ENCODE peak calls at places on chromosomes 1 and 21, in six cellular contexts. O is SK-N-SH, J is fibroblast of lung, W is GM23248, T is K562, E is osteoblast. I is an unnamed sample.

GRCh38 chr1:232012773-232013386 is 386.3 kb downstream of the DISC1 start:
- DNase-seq in J (peak), O (no peak), W (peak), T (no peak), E (no peak), I (no peak)

GRCh38 chr1:61080408-61081134 is 1.8 kb upstream of the NFIA start:
- DNase-seq in E (peak), T (no peak), J (no peak), O (no peak), W (no peak), I (peak)

GRCh38 chr1:145690587-145691558 is 16.3 kb downstream of the PDZK1 start:
- DNase-seq in J (peak), O (no peak), T (no peak), E (peak), W (peak), I (no peak)

GRCh38 chr1:23996700-23997229 is 16.6 kb upstream of the SRSF10 start:
- DNase-seq in T (no peak), O (no peak), E (no peak), J (no peak), W (no peak), I (no peak)

GRCh38 chr1:240329443-240329842 is 237.8 kb downstream of the FMN2 start:
- DNase-seq in J (no peak), O (no peak), T (no peak), W (no peak), E (no peak), I (no peak)

GRCh38 chr1:29706936-29707335 is 470.6 kb downstream of the PTPRU start:
- DNase-seq in T (peak), J (peak), W (peak), E (peak), O (peak), I (peak)

GRCh38 chr1:192951961-192952460 is 107.1 kb downstream of the UCHL5 start:
- DNase-seq in J (peak), E (peak), O (no peak), T (no peak), W (peak), I (no peak)

GRCh38 chr1:31196685-31197084 is 43.0 kb downstream of the NKAIN1 start:
- DNase-seq in W (peak), T (no peak), O (no peak), J (peak), E (peak), I (no peak)

GRCh38 chr1:115469703-115470476 is 131.8 kb upstream of the NGF start:
- DNase-seq in J (peak), W (peak), O (peak), E (peak), T (peak), I (peak)

GRCh38 chr1:223010552-223011229 is 132.4 kb downstream of the TLR5 start:
- DNase-seq in J (peak), W (peak), T (no peak), E (peak), O (no peak), I (peak)

GRCh38 chr1:26820784-26821269 is 5.7 kb upstream of the ZDHHC18 start:
- DNase-seq in J (no peak), T (no peak), E (no peak), W (no peak), O (no peak), I (peak)

GRCh38 chr1:46655848-46656247 is 12.3 kb downstream of the ATPAF1 start:
- DNase-seq in W (no peak), O (no peak), E (no peak), J (no peak), T (no peak), I (no peak)

GRCh38 chr1:53415432-53415831 is 43.8 kb upstream of the DMRTB1 start:
- DNase-seq in T (no peak), O (no peak), E (no peak), W (no peak), J (no peak), I (no peak)

GRCh38 chr1:89754518-89754917 is 66.3 kb upstream of the LRRC8D start:
- DNase-seq in O (no peak), E (no peak), J (no peak), T (no peak), W (peak), I (no peak)

GRCh38 chr1:31788825-31789256 is 24.7 kb upstream of the ADGRB2 start:
- DNase-seq in J (peak), E (peak), W (peak), O (no peak), T (no peak), I (no peak)

GRCh38 chr1:224392411-224393249 is 36.0 kb downstream of the CNIH4 start:
- DNase-seq in J (no peak), T (peak), E (no peak), W (peak), O (no peak), I (no peak)

GRCh38 chr21:43600642-43601397 is 58.5 kb downstream of the HSF2BP start:
- DNase-seq in J (peak), O (peak), T (no peak), W (peak), E (peak), I (no peak)

GRCh38 chr1:183989078-183989577 is 48.4 kb downstream of the COLGALT2 start:
- DNase-seq in T (peak), O (no peak), J (peak), W (peak), E (peak), I (no peak)

GRCh38 chr1:36223373-36223995 is 759 bp upstream of the THRAP3 start:
- DNase-seq in J (peak), T (peak), O (peak), E (peak), W (peak), I (peak)

GRCh38 chr21:42677339-42678117 is 24.1 kb downstream of the PDE9A start:
- DNase-seq in E (no peak), T (no peak), O (no peak), W (no peak), J (peak), I (no peak)

GRCh38 chr1:15353839-15354579 is 55.7 kb upstream of the EFHD2 start:
- DNase-seq in W (peak), J (no peak), E (no peak), O (peak), T (peak), I (no peak)

GRCh38 chr1:67960766-67961165 is 89.7 kb downstream of the DIRAS3 start:
- DNase-seq in E (no peak), J (no peak), W (no peak), O (no peak), T (no peak), I (no peak)

GRCh38 chr1:172399369-172400072 is 21.0 kb upstream of the C1orf105 start:
- DNase-seq in J (peak), W (peak), T (no peak), E (peak), O (peak), I (peak)

GRCh38 chr21:39088831-39089380 is 94.3 kb downstream of the PSMG1 start:
- DNase-seq in E (peak), J (peak), T (peak), O (no peak), W (peak), I (no peak)

GRCh38 chr21:28473530-28474225 is 519.0 kb downstream of the LTN1 start:
- DNase-seq in J (no peak), E (no peak), O (no peak), T (no peak), W (peak), I (no peak)

GRCh38 chr1:118945460-118945859 is 42.7 kb downstream of the TBX15 start:
- DNase-seq in J (peak), W (peak), T (no peak), O (no peak), E (no peak), I (no peak)

GRCh38 chr1:229030642-229031390 is 240.1 kb upstream of the RAB4A start:
- DNase-seq in T (no peak), W (no peak), E (peak), J (no peak), O (no peak), I (peak)

GRCh38 chr1:218459878-218460277 is 114.7 kb downstream of the TGFB2 start:
- DNase-seq in E (peak), J (peak), W (peak), O (peak), T (no peak), I (peak)

GRCh38 chr1:182998482-182998881 is 24.7 kb upstream of the LAMC1 start:
- DNase-seq in J (no peak), E (no peak), W (peak), T (no peak), O (no peak), I (no peak)

GRCh38 chr1:53069663-53070327 is 7.8 kb downstream of the PODN start:
- DNase-seq in E (peak), J (no peak), T (no peak), W (no peak), O (peak), I (no peak)

GRCh38 chr1:44218503-44219300 is 5.4 kb downstream of the DMAP1 start:
- DNase-seq in O (no peak), J (no peak), E (no peak), T (no peak), W (no peak), I (no peak)

GRCh38 chr1:225772323-225772768 is 5.3 kb upstream of the SRP9 start:
- DNase-seq in J (peak), T (peak), W (peak), E (peak), O (peak), I (peak)

GRCh38 chr1:185016880-185017279 is 28.5 kb upstream of the RNF2 start:
- DNase-seq in W (peak), J (peak), E (no peak), O (no peak), T (no peak), I (no peak)

GRCh38 chr1:118049981-118050380 is 120.4 kb downstream of the WDR3 start:
- DNase-seq in W (no peak), E (no peak), J (no peak), O (no peak), T (no peak), I (no peak)

GRCh38 chr1:219710529-219711194 is 97.8 kb upstream of the ZC3H11B start:
- DNase-seq in J (peak), O (no peak), E (peak), T (no peak), W (peak), I (no peak)

GRCh38 chr1:39573736-39574624 is 2.6 kb downstream of the PABPC4 start:
- DNase-seq in W (peak), E (peak), O (peak), J (peak), T (peak), I (no peak)

GRCh38 chr1:39574646-39575045 is 1.9 kb downstream of the PABPC4 start:
- DNase-seq in E (peak), J (peak), T (peak), O (no peak), W (peak), I (no peak)

GRCh38 chr1:39571178-39571483 is 5.5 kb downstream of the PABPC4 start:
- DNase-seq in T (no peak), J (no peak), E (no peak), O (no peak), W (no peak), I (no peak)

GRCh38 chr1:39572379-39573096 is 4.1 kb downstream of the PABPC4 start:
- DNase-seq in J (no peak), T (no peak), O (no peak), E (no peak), W (no peak), I (no peak)

DNA sequence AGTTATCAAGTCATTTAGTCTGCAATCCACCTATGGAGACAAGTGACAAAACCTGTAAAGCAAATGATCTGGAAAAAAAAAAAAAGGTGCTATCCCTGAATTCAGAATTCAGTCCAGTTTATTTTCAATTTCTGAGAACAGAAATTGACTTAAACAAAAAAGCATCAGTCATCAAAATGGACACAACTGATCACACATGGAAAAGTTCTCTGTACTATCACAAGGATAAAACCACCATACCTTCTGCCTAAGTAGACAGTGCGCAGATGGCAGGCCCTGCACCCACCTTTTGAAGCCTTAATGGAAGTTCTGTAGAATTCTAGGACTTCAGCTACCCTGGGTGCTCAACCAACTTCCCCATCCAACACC is 3.5 kb downstream of the PABPC4 start:
- DNase-seq in O (no peak), W (no peak), E (no peak), J (no peak), T (peak), I (no peak)
- H3K4me2 ChIP-seq in O (peak), W (peak), E (peak), J (peak), T (peak), I (peak)

DNA sequence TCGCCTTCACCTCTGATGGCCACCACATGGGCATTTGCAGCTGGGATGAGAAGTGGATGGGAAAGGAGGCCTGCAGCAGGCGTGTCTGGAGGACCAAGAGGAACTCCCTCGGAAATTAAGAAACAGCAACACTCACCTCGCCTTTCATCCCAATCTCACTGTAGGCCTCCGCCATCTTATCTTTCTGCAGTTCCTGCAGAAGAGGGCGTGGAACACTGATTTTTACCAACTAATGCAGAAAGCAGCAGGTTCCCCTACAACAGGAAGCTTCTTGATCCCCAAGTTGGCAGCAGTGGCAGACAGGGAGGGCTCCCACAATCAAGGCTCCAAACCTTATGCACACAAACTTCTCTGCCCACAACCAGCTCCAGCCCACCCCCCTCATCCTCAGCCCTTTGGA is 84.4 kb downstream of the CD247 start:
- DNase-seq in J (no peak), E (peak), T (no peak), W (no peak), O (no peak), I (no peak)
- H3K4me2 ChIP-seq in J (no peak), E (no peak), T (no peak), W (no peak), O (no peak), I (no peak)

DNA sequence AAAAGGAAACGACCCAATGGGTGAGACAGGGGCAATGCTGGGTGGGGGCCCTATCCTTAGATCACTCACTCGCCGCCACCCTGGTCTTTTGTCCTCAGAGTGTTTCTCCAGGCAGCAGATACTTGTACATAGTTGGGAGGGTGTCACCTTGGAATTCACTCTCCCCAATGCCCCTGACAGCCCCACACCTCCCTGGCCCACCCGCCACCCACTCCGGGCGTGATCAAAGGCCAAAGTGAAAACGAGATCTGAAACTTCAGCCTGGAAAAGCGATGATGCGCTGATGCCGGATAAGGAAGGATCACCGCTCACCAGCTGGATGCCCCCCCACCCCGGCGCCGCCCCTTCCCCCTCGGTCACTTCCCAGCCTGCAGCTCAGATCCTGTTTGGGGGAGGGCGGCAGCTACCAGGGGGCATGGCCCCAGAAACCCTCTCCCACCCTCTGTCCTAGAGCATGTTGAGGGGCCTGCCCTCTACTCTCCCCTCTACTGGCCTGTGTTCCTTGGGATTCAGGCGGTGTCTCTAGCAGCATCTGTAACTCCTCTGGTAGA is 33.6 kb upstream of the CASZ1 start:
- DNase-seq in E (peak), W (no peak), J (no peak), T (no peak), O (no peak), I (no peak)
- H3K4me2 ChIP-seq in E (no peak), W (no peak), J (no peak), T (no peak), O (no peak), I (no peak)

DNA sequence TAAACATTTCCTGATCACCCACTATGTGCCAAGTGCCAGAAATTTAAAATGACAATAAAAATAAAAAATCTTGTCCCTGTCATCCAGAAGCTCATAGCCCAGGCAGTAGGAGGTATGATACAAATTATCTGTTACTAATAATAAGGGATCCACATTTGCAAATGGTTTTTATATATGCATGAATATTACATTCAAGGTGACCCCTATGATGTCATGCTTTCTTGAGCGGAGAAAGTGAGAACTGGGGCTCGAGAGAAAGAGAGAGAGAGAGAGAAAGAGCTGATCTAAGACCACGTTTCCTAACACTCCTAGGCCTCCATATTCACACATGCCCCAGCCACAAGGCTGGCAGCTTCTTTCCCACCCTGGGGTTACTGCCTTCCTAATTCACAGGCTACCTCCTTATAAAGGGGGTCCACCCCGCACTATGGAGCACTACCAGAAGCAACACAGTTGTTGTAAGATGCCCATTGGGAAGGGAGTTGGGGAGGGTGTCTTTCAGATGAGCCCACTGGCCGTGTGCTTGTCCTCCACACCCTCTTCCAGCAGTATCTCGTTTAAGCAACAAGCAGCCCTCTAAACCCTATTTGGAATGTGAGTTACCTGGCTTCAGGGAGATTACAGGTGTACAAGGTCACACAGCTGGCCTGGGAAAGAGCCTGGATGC is 28.8 kb upstream of the LRRN2 start:
- DNase-seq in J (no peak), T (no peak), E (peak), W (no peak), O (no peak), I (no peak)
- H3K4me2 ChIP-seq in J (no peak), T (peak), E (no peak), W (no peak), O (no peak), I (peak)

DNA sequence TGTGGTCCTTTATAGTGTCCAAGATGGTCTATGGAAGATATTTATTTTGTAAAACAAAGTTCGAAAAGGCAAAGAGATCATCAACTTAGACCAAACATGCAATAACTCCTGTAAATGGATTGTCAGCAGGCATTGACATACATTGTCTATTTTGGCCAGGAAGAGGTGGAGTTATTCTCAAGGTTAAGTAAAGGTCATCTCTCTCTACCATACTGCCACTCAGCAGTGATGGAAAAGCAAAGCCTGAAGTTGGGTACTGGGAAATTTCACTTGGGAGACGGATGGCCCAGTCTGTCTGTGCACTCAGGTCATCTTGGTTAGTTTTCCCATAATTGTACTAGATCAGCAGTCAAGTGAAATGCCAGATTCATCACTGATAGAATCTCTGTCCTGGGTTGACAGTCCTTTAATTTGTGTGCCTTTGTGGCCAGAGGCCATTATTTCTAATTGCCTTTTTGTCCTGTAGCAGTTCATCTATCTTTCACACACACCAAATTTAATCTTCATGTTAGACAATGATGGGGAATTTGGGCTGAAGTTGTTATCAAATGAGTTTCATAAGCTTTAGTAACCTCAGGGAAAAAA is 17.5 kb downstream of the PIGP start:
- DNase-seq in W (no peak), E (no peak), J (no peak), T (no peak), O (peak), I (no peak)
- H3K4me2 ChIP-seq in W (no peak), E (no peak), J (no peak), T (no peak), O (no peak), I (no peak)

GRCh38 chr1:109341944-109342925 is 35.4 kb upstream of the MYBPHL start:
- DNase-seq in J (no peak), O (no peak), W (no peak), T (no peak), E (no peak), I (no peak)

GRCh38 chr1:109335091-109335490 is 28.3 kb upstream of the MYBPHL start:
- DNase-seq in O (no peak), W (no peak), T (no peak), J (no peak), E (no peak), I (no peak)

GRCh38 chr1:109338091-109338490 is 31.3 kb upstream of the MYBPHL start:
- DNase-seq in J (no peak), E (no peak), T (no peak), W (no peak), O (no peak), I (no peak)
- H3K4me2 ChIP-seq in J (no peak), E (no peak), T (no peak), W (no peak), O (no peak), I (no peak)

GRCh38 chr1:77927414-77927813 is 39.0 kb downstream of the NEXN start:
- DNase-seq in W (no peak), O (no peak), T (no peak), E (no peak), J (no peak), I (no peak)

GRCh38 chr1:77925536-77925935 is 37.1 kb downstream of the NEXN start:
- DNase-seq in E (no peak), O (peak), T (no peak), W (peak), J (peak), I (no peak)

GRCh38 chr1:77929806-77930205 is 41.4 kb downstream of the NEXN start:
- DNase-seq in O (no peak), J (no peak), T (no peak), E (no peak), W (no peak), I (no peak)

GRCh38 chr1:77926561-77927357 is 38.3 kb downstream of the NEXN start:
- DNase-seq in T (no peak), O (no peak), E (no peak), J (no peak), W (peak), I (no peak)

GRCh38 chr1:77925966-77926365 is 37.5 kb downstream of the NEXN start:
- DNase-seq in T (no peak), J (no peak), E (no peak), O (no peak), W (peak), I (no peak)
- H3K4me2 ChIP-seq in T (no peak), J (no peak), E (no peak), O (no peak), W (peak), I (no peak)

GRCh38 chr21:25637846-25638245 is 1.2 kb upstream of the JAM2 start:
- DNase-seq in J (no peak), W (no peak), T (no peak), O (no peak), E (no peak), I (no peak)
- H3K4me2 ChIP-seq in J (no peak), W (no peak), T (no peak), O (no peak), E (no peak), I (peak)

GRCh38 chr1:196651079-196651478 is 764 bp upstream of the CFH start:
- DNase-seq in W (no peak), J (no peak), E (no peak), O (no peak), T (no peak), I (no peak)
- H3K4me2 ChIP-seq in W (peak), J (peak), E (peak), O (no peak), T (no peak), I (no peak)

I was measured in GM23338.